ENCODE peak calls at places on chromosomes 3 and 15, in eight cellular contexts. J is activated gamma-delta T cell treated with Interleukin-2 at 50 U/mL for 16 hours; O is caudate nucleus; B is T-cell; R is coronary artery; C is activated CD4-positive, alpha-beta T cell treated with anti-CD3 and anti-CD28 coated beads for 48 hours; U is astrocyte of the cerebellum; V is NCI-H1105. S is an unnamed sample.

GRCh38 chr3:134353831-134354611 is 20.2 kb downstream of the AMOTL2 start:
- DNase-seq in V (no peak), J (no peak), C (no peak), R (no peak), U (no peak), B (no peak), O (no peak), S (no peak)

GRCh38 chr3:123344941-123345594 is 103.8 kb downstream of the ADCY5 start:
- DNase-seq in R (peak), B (no peak), J (no peak), U (no peak), C (no peak), O (no peak), V (no peak), S (no peak)

GRCh38 chr15:63374686-63375520 is 6.7 kb downstream of the CA12 start:
- DNase-seq in B (no peak), C (peak), U (peak), R (peak), J (no peak), V (no peak), O (no peak), S (no peak)

GRCh38 chr3:120284702-120285507 is at the start of gene GPR156:
- DNase-seq in U (no peak), R (no peak), J (no peak), V (no peak), B (no peak), C (peak), O (no peak), S (no peak)

GRCh38 chr3:114770874-114771273 is 376.2 kb downstream of the ZBTB20 start:
- DNase-seq in V (no peak), B (no peak), C (no peak), J (no peak), R (no peak), U (no peak), O (no peak), S (no peak)

GRCh38 chr3:13494463-13495350 is 14.6 kb downstream of the HDAC11 start:
- DNase-seq in O (peak), J (no peak), C (peak), R (no peak), V (no peak), U (no peak), B (no peak), S (no peak)

GRCh38 chr15:65655026-65655425 is 33.3 kb downstream of the SLC24A1 start:
- DNase-seq in J (no peak), O (no peak), R (no peak), C (no peak), U (peak), V (no peak), B (no peak), S (no peak)

GRCh38 chr3:139774570-139775302 is 97.0 kb upstream of the NMNAT3 start:
- DNase-seq in R (no peak), J (no peak), O (no peak), V (no peak), B (no peak), C (no peak), U (peak), S (no peak)

GRCh38 chr3:16362781-16363180 is 97.8 kb downstream of the OXNAD1 start:
- DNase-seq in V (no peak), O (no peak), J (no peak), C (no peak), U (no peak), R (no peak), B (no peak), S (no peak)

GRCh38 chr3:140050977-140051957 is 116.3 kb downstream of the CLSTN2 start:
- DNase-seq in O (no peak), B (no peak), C (no peak), R (no peak), U (no peak), V (peak), J (no peak), S (no peak)

GRCh38 chr3:150589759-150590158 is 13.4 kb upstream of the SELENOT start:
- DNase-seq in O (no peak), J (no peak), U (no peak), B (no peak), R (no peak), V (no peak), C (no peak), S (no peak)

GRCh38 chr3:45325676-45326075 is 62.7 kb upstream of the LARS2 start:
- DNase-seq in U (no peak), J (no peak), V (no peak), C (no peak), R (no peak), B (no peak), O (no peak), S (no peak)

GRCh38 chr3:117622130-117622841 is 912.7 kb downstream of the TUSC7 start:
- DNase-seq in O (no peak), U (peak), V (no peak), C (no peak), B (no peak), R (no peak), J (no peak), S (no peak)

GRCh38 chr15:85606721-85607120 is 188.0 kb downstream of the KLHL25 start:
- DNase-seq in V (no peak), O (no peak), U (no peak), B (no peak), C (no peak), J (no peak), R (no peak), S (no peak)

GRCh38 chr3:195118671-195119070 is 152.3 kb downstream of the XXYLT1 start:
- DNase-seq in R (no peak), V (no peak), C (no peak), B (no peak), J (no peak), O (no peak), U (no peak), S (no peak)

GRCh38 chr3:190384241-190384863 is 3.6 kb upstream of the CLDN16 start:
- DNase-seq in R (no peak), O (no peak), V (peak), U (peak), C (peak), J (no peak), B (no peak), S (no peak)

GRCh38 chr3:24477090-24477656 is 17.5 kb downstream of the THRB start:
- DNase-seq in U (no peak), V (no peak), B (no peak), R (no peak), C (no peak), J (no peak), O (no peak), S (no peak)

GRCh38 chr15:49242820-49243219 is 72.8 kb downstream of the GALK2 start:
- DNase-seq in O (no peak), V (no peak), R (no peak), J (no peak), C (no peak), U (peak), B (no peak), S (no peak)

GRCh38 chr15:60797444-60798040 is 318.6 kb upstream of the ICE2 start:
- DNase-seq in U (peak), C (peak), B (no peak), R (no peak), O (no peak), J (no peak), V (no peak), S (no peak)

GRCh38 chr15:58473720-58474119 is 41.9 kb downstream of the LIPC start:
- DNase-seq in B (no peak), J (no peak), U (peak), V (no peak), O (no peak), R (no peak), C (no peak), S (no peak)

GRCh38 chr15:99385865-99386264 is 134.6 kb downstream of the LRRC28 start:
- DNase-seq in J (no peak), V (no peak), R (no peak), O (no peak), B (no peak), C (no peak), U (no peak), S (no peak)

GRCh38 chr3:141998674-141999290 is 122.3 kb downstream of the ATP1B3 start:
- DNase-seq in C (no peak), V (no peak), R (no peak), B (no peak), U (peak), O (no peak), J (no peak), S (no peak)

GRCh38 chr15:100355342-100355741 is 13.6 kb upstream of the ADAMTS17 start:
- DNase-seq in B (no peak), U (no peak), R (no peak), J (no peak), V (no peak), C (no peak), O (no peak), S (no peak)

GRCh38 chr15:30872341-30872748 is 31.4 kb upstream of the FAN1 start:
- DNase-seq in O (no peak), V (no peak), R (no peak), J (no peak), C (peak), B (no peak), U (no peak), S (no peak)

S was measured in effector CD4-positive, alpha-beta T cell.